ENCODE peak calls at places on chromosome 7, in five cellular contexts. G is HT-29; Q is activated CD8-positive, alpha-beta memory T cell treated with anti-CD3 and anti-CD28 coated beads for 1 hour; S is chondrocyte; C is RCC 7860. X is an unnamed sample.

GRCh38 chr7:68783671-68784070 is 814.6 kb upstream of the AUTS2 start:
- DNase-seq in G (no peak), Q (no peak), S (no peak), C (peak), X (peak)

GRCh38 chr7:128895320-128895719 is 15.2 kb downstream of the KCP start:
- DNase-seq in G (no peak), Q (no peak), S (peak), C (no peak), X (no peak)

GRCh38 chr7:155461631-155462030 is 3.7 kb downstream of the EN2 start:
- DNase-seq in G (no peak), Q (no peak), S (no peak), C (no peak), X (no peak)

GRCh38 chr7:2525161-2525930 is 5.8 kb downstream of the LFNG start:
- DNase-seq in G (no peak), Q (no peak), S (no peak), C (no peak), X (no peak)

GRCh38 chr7:16203065-16203464 is 218.3 kb downstream of the CRPPA start:
- DNase-seq in G (peak), Q (no peak), S (no peak), C (no peak), X (no peak)

GRCh38 chr7:111262293-111263116 is 171.6 kb downstream of the LRRN3 start:
- DNase-seq in G (no peak), Q (no peak), S (no peak), C (no peak), X (no peak)

GRCh38 chr7:121634356-121634755 is 238.2 kb upstream of the FAM3C start:
- DNase-seq in G (no peak), Q (no peak), S (no peak), C (no peak), X (no peak)

GRCh38 chr7:70383947-70384475 is 747.9 kb upstream of the GALNT17 start:
- DNase-seq in G (no peak), Q (no peak), S (no peak), C (no peak), X (no peak)

GRCh38 chr7:1662101-1662500 is 8.0 kb upstream of the ELFN1 start:
- DNase-seq in G (no peak), Q (no peak), S (peak), C (peak), X (no peak)

GRCh38 chr7:6256709-6257535 is 15.5 kb downstream of the CYTH3 start:
- DNase-seq in G (no peak), Q (no peak), S (no peak), C (no peak), X (peak)

GRCh38 chr7:120412139-120412538 is 139.2 kb downstream of the KCND2 start:
- DNase-seq in G (no peak), Q (no peak), S (no peak), C (no peak), X (no peak)

GRCh38 chr7:139648617-139648932 is 125.1 kb downstream of the CLEC2L start:
- DNase-seq in G (no peak), Q (no peak), S (no peak), C (no peak), X (no peak)

X was measured in astrocyte.